ENCODE peak calls at places on chromosome 2, in six cellular contexts. B, R, Y, Q, W and D are unnamed samples.

GRCh38 chr2:110157153-110157793 is 41.7 kb upstream of the MALL start:
- DNase-seq in Q (no peak), W (peak; percentile 63), B (no peak), Y (peak; percentile 3), R (peak; percentile 7), D (no peak)

GRCh38 chr2:7022486-7022885 is 105.3 kb downstream of the RNF144A start:
- DNase-seq in Q (no peak), B (no peak), Y (no peak), R (no peak), W (no peak), D (no peak)

GRCh38 chr2:3423492-3424170 is 44.1 kb downstream of the TRAPPC12 start:
- DNase-seq in B (peak; percentile 83), Q (peak; percentile 56), R (peak; percentile 45), W (peak; percentile 60), Y (peak; percentile 66), D (no peak)

GRCh38 chr2:142868281-142868762 is 9.1 kb upstream of the KYNU start:
- DNase-seq in Y (no peak), W (no peak), B (peak; percentile 84), Q (no peak), R (no peak), D (peak; percentile 81)

GRCh38 chr2:86413296-86414085 is 27.7 kb upstream of the KDM3A start:
- DNase-seq in W (no peak), R (no peak), Y (no peak), B (no peak), Q (no peak), D (no peak)

GRCh38 chr2:19123556-19123955 is 234.9 kb downstream of the OSR1 start:
- DNase-seq in W (no peak), B (no peak), R (no peak), Y (no peak), Q (no peak), D (no peak)

GRCh38 chr2:177172034-177172880 is 40.3 kb upstream of the HNRNPA3 start:
- DNase-seq in W (peak; percentile 94), B (no peak), R (no peak), Q (no peak), Y (no peak), D (no peak)

GRCh38 chr2:224416656-224417360 is 14.9 kb upstream of the FAM124B start:
- DNase-seq in W (no peak), B (no peak), Y (no peak), Q (no peak), R (no peak), D (no peak)

GRCh38 chr2:26123426-26123825 is 49.5 kb upstream of the GAREM2 start:
- DNase-seq in W (no peak), R (no peak), B (no peak), Y (no peak), Q (no peak), D (no peak)

GRCh38 chr2:200172944-200173481 is 133.5 kb upstream of the SPATS2L start:
- DNase-seq in Q (no peak), R (no peak), B (no peak), W (no peak), Y (no peak), D (no peak)

GRCh38 chr2:58042486-58042970 is 4.1 kb upstream of the VRK2 start:
- DNase-seq in Q (no peak), W (peak; percentile 88), B (no peak), Y (no peak), R (no peak), D (no peak)

GRCh38 chr2:30752811-30753210 is 54.4 kb downstream of the CAPN13 start:
- DNase-seq in W (no peak), Y (no peak), Q (no peak), B (peak; percentile 8), R (no peak), D (peak; percentile 39)

GRCh38 chr2:181169459-181169858 is 189.1 kb downstream of the UBE2E3 start:
- DNase-seq in Q (no peak), B (no peak), R (no peak), Y (no peak), W (no peak), D (no peak)

GRCh38 chr2:232901711-232902578 is 31.9 kb downstream of the SNORC start:
- DNase-seq in Q (no peak), B (no peak), Y (no peak), W (peak; percentile 91), R (no peak), D (no peak)